ENCODE peak calls at places on chromosome 21, in six cellular contexts. I, Z, E, D, H and J are unnamed samples.

GRCh38 chr21:14956826-14957225 is 108.0 kb downstream of the NRIP1 start:
- DNase-seq in I (no peak), Z (no peak), E (no peak), D (peak; percentile 84), H (peak; percentile 84), J (peak; percentile 8)

GRCh38 chr21:26850116-26850643 is 5.0 kb upstream of the ADAMTS1 start:
- DNase-seq in I (peak; percentile 37), Z (peak; percentile 37), E (no peak), D (peak; percentile 60), H (peak; percentile 7), J (peak; percentile 49)

GRCh38 chr21:41217656-41218380 is 49.9 kb downstream of the BACE2 start:
- DNase-seq in I (peak; percentile 66), Z (peak; percentile 32), E (peak; percentile 51), D (peak; percentile 50), H (peak; percentile 79), J (peak; percentile 81)

GRCh38 chr21:34762761-34763160 is 94.0 kb downstream of the CLIC6 start:
- DNase-seq in I (no peak), Z (no peak), E (no peak), D (peak; percentile 43), H (peak; percentile 79), J (peak; percentile 34)

GRCh38 chr21:25176637-25177412 is 430.5 kb downstream of the MRPL39 start:
- DNase-seq in I (no peak), Z (no peak), E (no peak), D (no peak), H (peak; percentile 73), J (no peak)

GRCh38 chr21:23887709-23888303 is 1719.5 kb downstream of the MRPL39 start:
- DNase-seq in I (no peak), Z (no peak), E (no peak), D (no peak), H (no peak), J (no peak)

GRCh38 chr21:31236528-31236927 is 107.5 kb downstream of the TIAM1 start:
- DNase-seq in I (no peak), Z (no peak), E (no peak), D (peak; percentile 6), H (peak; percentile 44), J (no peak)

GRCh38 chr21:31235671-31236450 is 108.2 kb downstream of the TIAM1 start:
- DNase-seq in I (no peak), Z (no peak), E (no peak), D (peak; percentile 49), H (peak; percentile 59), J (no peak)

GRCh38 chr21:17745086-17745485 is 74.1 kb downstream of the C21orf91 start:
- DNase-seq in I (no peak), Z (no peak), E (no peak), D (no peak), H (no peak), J (no peak)

GRCh38 chr21:34807881-34808568 is 139.2 kb downstream of the CLIC6 start:
- DNase-seq in I (peak; percentile 72), Z (no peak), E (no peak), D (peak; percentile 97), H (peak; percentile 92), J (peak; percentile 89)

GRCh38 chr21:41681336-41681801 is 85.5 kb downstream of the RIPK4 start:
- DNase-seq in I (no peak), Z (no peak), E (no peak), D (no peak), H (no peak), J (no peak)

GRCh38 chr21:35011681-35012080 is 37.4 kb downstream of the RUNX1 start:
- DNase-seq in I (no peak), Z (no peak), E (no peak), D (no peak), H (peak; percentile 58), J (no peak)

GRCh38 chr21:31660134-31660565 is 657 bp downstream of the SOD1 start:
- DNase-seq in I (peak; percentile 61), Z (peak; percentile 72), E (no peak), D (no peak), H (no peak), J (no peak)

GRCh38 chr21:46664316-46664995 is 29.0 kb downstream of the PRMT2 start:
- DNase-seq in I (no peak), Z (no peak), E (no peak), D (no peak), H (no peak), J (peak; percentile 72)

GRCh38 chr21:24781146-24781545 is 826.1 kb downstream of the MRPL39 start:
- DNase-seq in I (no peak), Z (no peak), E (no peak), D (no peak), H (no peak), J (no peak)

GRCh38 chr21:41593051-41593783 is 85.3 kb upstream of the TMPRSS2 start:
- DNase-seq in I (peak; percentile 67), Z (no peak), E (no peak), D (no peak), H (no peak), J (no peak)

GRCh38 chr21:34606621-34607020 is 8.3 kb downstream of the RCAN1 start:
- DNase-seq in I (no peak), Z (peak; percentile 35), E (no peak), D (no peak), H (no peak), J (no peak)

GRCh38 chr21:46634966-46635323 is 529 bp upstream of the PRMT2 start:
- DNase-seq in I (peak; percentile 89), Z (peak; percentile 86), E (peak; percentile 79), D (peak; percentile 92), H (peak; percentile 83), J (peak; percentile 81)

GRCh38 chr21:43192501-43193081 is 23.8 kb downstream of the CRYAA start:
- DNase-seq in I (no peak), Z (no peak), E (no peak), D (no peak), H (no peak), J (no peak)

GRCh38 chr21:43193651-43194302 is 25.0 kb downstream of the CRYAA start:
- DNase-seq in I (peak; percentile 60), Z (no peak), E (no peak), D (peak; percentile 89), H (peak; percentile 76), J (peak; percentile 95)

GRCh38 chr21:41576010-41576615 is 68.2 kb upstream of the TMPRSS2 start:
- DNase-seq in I (no peak), Z (no peak), E (no peak), D (no peak), H (no peak), J (no peak)

GRCh38 chr21:26965567-26966359 is 1.1 kb downstream of the ADAMTS5 start:
- DNase-seq in I (peak; percentile 51), Z (peak; percentile 87), E (no peak), D (peak; percentile 69), H (no peak), J (peak; percentile 91)

GRCh38 chr21:41634858-41635257 is 126.9 kb upstream of the TMPRSS2 start:
- DNase-seq in I (no peak), Z (no peak), E (no peak), D (peak; percentile 93), H (peak; percentile 55), J (peak; percentile 92)

GRCh38 chr21:15781986-15782385 is 52.2 kb downstream of the USP25 start:
- DNase-seq in I (no peak), Z (no peak), E (no peak), D (no peak), H (no peak), J (no peak)

GRCh38 chr21:17622018-17622417 is 9.3 kb upstream of the BTG3 start:
- DNase-seq in I (no peak), Z (no peak), E (no peak), D (no peak), H (no peak), J (no peak)

GRCh38 chr21:34736116-34736870 is 67.5 kb downstream of the CLIC6 start:
- DNase-seq in I (no peak), Z (no peak), E (no peak), D (peak; percentile 74), H (peak; percentile 36), J (no peak)

GRCh38 chr21:43731891-43732711 is 13.2 kb downstream of the PDXK start:
- DNase-seq in I (no peak), Z (no peak), E (no peak), D (peak; percentile 77), H (peak; percentile 75), J (peak; percentile 83)

GRCh38 chr21:14752006-14752909 is 206.1 kb upstream of the SAMSN1 start:
- DNase-seq in I (no peak), Z (no peak), E (no peak), D (no peak), H (no peak), J (no peak)

GRCh38 chr21:38902608-38903445 is 97.1 kb downstream of the ETS2 start:
- DNase-seq in I (no peak), Z (no peak), E (no peak), D (no peak), H (no peak), J (no peak)

GRCh38 chr21:38900499-38900898 is 94.8 kb downstream of the ETS2 start:
- DNase-seq in I (no peak), Z (no peak), E (no peak), D (no peak), H (no peak), J (no peak)

GRCh38 chr21:38905751-38906150 is 100.0 kb downstream of the ETS2 start:
- DNase-seq in I (no peak), Z (no peak), E (no peak), D (no peak), H (no peak), J (no peak)

GRCh38 chr21:38905328-38905727 is 99.6 kb downstream of the ETS2 start:
- DNase-seq in I (no peak), Z (no peak), E (no peak), D (no peak), H (no peak), J (no peak)

DNA sequence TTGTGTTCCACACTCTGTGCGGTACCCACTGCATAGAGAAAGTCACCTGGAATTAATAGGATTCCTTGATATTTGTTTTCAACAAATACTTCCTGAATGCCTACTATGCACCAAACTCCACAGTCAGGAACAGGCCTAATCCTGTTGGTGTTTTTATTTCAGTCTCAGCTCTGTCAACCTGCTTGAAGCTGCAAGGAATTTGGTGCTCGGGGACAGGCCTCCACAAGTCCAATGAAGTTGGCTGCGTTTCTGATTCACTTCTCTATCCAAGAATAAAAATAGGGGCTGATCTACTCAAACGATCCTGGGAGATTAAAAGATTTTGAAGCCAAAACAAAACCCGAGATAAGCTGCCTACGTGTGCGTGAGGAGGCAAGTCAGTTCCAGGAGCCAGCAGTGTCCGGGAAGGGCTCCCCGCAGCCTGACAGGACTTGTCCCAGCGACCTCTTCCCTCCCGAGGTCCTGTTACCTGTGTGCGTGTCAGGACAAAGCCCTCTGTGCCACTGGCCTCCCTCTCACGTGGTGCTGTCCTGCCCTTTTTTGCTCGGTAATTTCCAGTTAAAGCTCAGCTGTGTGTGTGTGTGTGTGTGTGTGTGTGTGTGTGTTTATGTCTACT is 98.0 kb downstream of the ETS2 start:
- DNase-seq in I (peak; percentile 61), Z (peak; percentile 15), E (no peak), D (no peak), H (no peak), J (no peak)
- H2AFZ ChIP-seq in I (no peak overlapping the region), Z (no peak overlapping the region), E (no peak overlapping the region), D (no peak overlapping the region), H (peak overlapping the region; percentile 10), J (no peak overlapping the region)

GRCh38 chr21:29034678-29035077 is 10.2 kb downstream of the USP16 start:
- DNase-seq in I (no peak), Z (no peak), E (no peak), D (no peak), H (no peak), J (no peak)
- H2AFZ ChIP-seq in I (no peak overlapping the region), Z (no peak overlapping the region), E (no peak overlapping the region), D (no peak overlapping the region), H (no peak overlapping the region), J (no peak overlapping the region)

GRCh38 chr21:33211732-33212131 is 18.0 kb upstream of the IFNAR2 start:
- DNase-seq in I (no peak), Z (no peak), E (no peak), D (no peak), H (no peak), J (no peak)
- H2AFZ ChIP-seq in I (no peak overlapping the region), Z (no peak overlapping the region), E (peak overlapping the region; percentile 92), D (peak overlapping the region; percentile 74), H (no peak overlapping the region), J (no peak overlapping the region)

GRCh38 chr21:45347712-45348477 is 57.1 kb upstream of the COL18A1 start:
- DNase-seq in I (no peak), Z (no peak), E (no peak), D (peak; percentile 34), H (no peak), J (no peak)
- H2AFZ ChIP-seq in I (no peak overlapping the region), Z (peak overlapping the region; percentile 8), E (no peak overlapping the region), D (no peak overlapping the region), H (peak overlapping the region; percentile 45), J (no peak overlapping the region)